ENCODE peak calls at places on chromosomes 11 and 22, in eight cellular contexts. One of them, this sample, is unnamed.

GRCh38 chr22:42156121-42156520 is 25.5 kb upstream of the CYP2D6 start:
- DNase-seq in cardiac muscle cell: no peak
- DNase-seq in IMR-90: no peak
- DNase-seq in left lung: no peak
- DNase-seq in hepatocyte: no peak
- DNase-seq in neural progenitor cell: no peak
- DNase-seq in A549: no peak
- DNase-seq in fibroblast of lung: no peak
- DNase-seq in this sample: no peak

GRCh38 chr11:45045692-45046471 is 95.2 kb upstream of the TP53I11 start:
- DNase-seq in cardiac muscle cell: peak; percentile 79
- DNase-seq in IMR-90: peak; percentile 50
- DNase-seq in left lung: peak; percentile 87
- DNase-seq in hepatocyte: peak; percentile 36
- DNase-seq in neural progenitor cell: no peak
- DNase-seq in A549: peak; percentile 56
- DNase-seq in fibroblast of lung: peak; percentile 48
- DNase-seq in this sample: no peak

GRCh38 chr11:126519653-126520573 is 164.4 kb downstream of the ST3GAL4 start:
- DNase-seq in cardiac muscle cell: no peak
- DNase-seq in IMR-90: no peak
- DNase-seq in left lung: no peak
- DNase-seq in hepatocyte: no peak
- DNase-seq in neural progenitor cell: no peak
- DNase-seq in A549: no peak
- DNase-seq in fibroblast of lung: no peak
- DNase-seq in this sample: no peak

GRCh38 chr11:44766112-44766971 is 39.6 kb downstream of the TSPAN18 start:
- DNase-seq in cardiac muscle cell: peak; percentile 93
- DNase-seq in IMR-90: peak; percentile 93
- DNase-seq in left lung: no peak
- DNase-seq in hepatocyte: peak; percentile 69
- DNase-seq in neural progenitor cell: no peak
- DNase-seq in A549: no peak
- DNase-seq in fibroblast of lung: peak; percentile 93
- DNase-seq in this sample: peak; percentile 79

GRCh38 chr11:109547356-109548027 is 125.5 kb downstream of the C11orf87 start:
- DNase-seq in cardiac muscle cell: peak; percentile 83
- DNase-seq in IMR-90: peak; percentile 56
- DNase-seq in left lung: no peak
- DNase-seq in hepatocyte: no peak
- DNase-seq in neural progenitor cell: no peak
- DNase-seq in A549: no peak
- DNase-seq in fibroblast of lung: peak; percentile 91
- DNase-seq in this sample: peak; percentile 58

GRCh38 chr11:3939211-3939610 is 83.7 kb downstream of the STIM1 start:
- DNase-seq in cardiac muscle cell: peak; percentile 91
- DNase-seq in IMR-90: peak; percentile 95
- DNase-seq in left lung: no peak
- DNase-seq in hepatocyte: no peak
- DNase-seq in neural progenitor cell: no peak
- DNase-seq in A549: no peak
- DNase-seq in fibroblast of lung: peak; percentile 96
- DNase-seq in this sample: no peak

GRCh38 chr11:62193954-62194353 is 3.9 kb downstream of the SCGB1D1 start:
- DNase-seq in cardiac muscle cell: peak; percentile 12
- DNase-seq in IMR-90: no peak
- DNase-seq in left lung: no peak
- DNase-seq in hepatocyte: peak; percentile 35
- DNase-seq in neural progenitor cell: peak; percentile 63
- DNase-seq in A549: no peak
- DNase-seq in fibroblast of lung: no peak
- DNase-seq in this sample: no peak

GRCh38 chr11:32297629-32298028 is 137.7 kb downstream of the WT1 start:
- DNase-seq in cardiac muscle cell: peak; percentile 80
- DNase-seq in IMR-90: peak; percentile 36
- DNase-seq in left lung: no peak
- DNase-seq in hepatocyte: peak; percentile 62
- DNase-seq in neural progenitor cell: peak; percentile 4
- DNase-seq in A549: peak; percentile 44
- DNase-seq in fibroblast of lung: peak; percentile 23
- DNase-seq in this sample: no peak

GRCh38 chr11:43532046-43532445 is 148.5 kb upstream of the HSD17B12 start:
- DNase-seq in cardiac muscle cell: no peak
- DNase-seq in IMR-90: no peak
- DNase-seq in left lung: no peak
- DNase-seq in hepatocyte: no peak
- DNase-seq in neural progenitor cell: no peak
- DNase-seq in A549: no peak
- DNase-seq in fibroblast of lung: no peak
- DNase-seq in this sample: no peak

GRCh38 chr22:30219049-30219448 is 27.5 kb downstream of the LIF start:
- DNase-seq in cardiac muscle cell: no peak
- DNase-seq in IMR-90: no peak
- DNase-seq in left lung: no peak
- DNase-seq in hepatocyte: no peak
- DNase-seq in neural progenitor cell: no peak
- DNase-seq in A549: no peak
- DNase-seq in fibroblast of lung: no peak
- DNase-seq in this sample: no peak

GRCh38 chr22:49232319-49233067 is 595.2 kb downstream of the BRD1 start:
- DNase-seq in cardiac muscle cell: no peak
- DNase-seq in IMR-90: no peak
- DNase-seq in left lung: no peak
- DNase-seq in hepatocyte: no peak
- DNase-seq in neural progenitor cell: peak; percentile 32
- DNase-seq in A549: no peak
- DNase-seq in fibroblast of lung: no peak
- DNase-seq in this sample: no peak

GRCh38 chr11:64852804-64853520 is 8.5 kb upstream of the CDC42BPG start:
- DNase-seq in cardiac muscle cell: no peak
- DNase-seq in IMR-90: no peak
- DNase-seq in left lung: peak; percentile 86
- DNase-seq in hepatocyte: no peak
- DNase-seq in neural progenitor cell: no peak
- DNase-seq in A549: no peak
- DNase-seq in fibroblast of lung: no peak
- DNase-seq in this sample: no peak

GRCh38 chr11:64854534-64855502 is 10.4 kb upstream of the CDC42BPG start:
- DNase-seq in cardiac muscle cell: peak; percentile 87
- DNase-seq in IMR-90: peak; percentile 91
- DNase-seq in left lung: peak; percentile 95
- DNase-seq in hepatocyte: peak; percentile 81
- DNase-seq in neural progenitor cell: no peak
- DNase-seq in A549: peak; percentile 97
- DNase-seq in fibroblast of lung: peak; percentile 93
- DNase-seq in this sample: peak; percentile 75

GRCh38 chr11:64854157-64854533 is 9.7 kb upstream of the CDC42BPG start:
- DNase-seq in cardiac muscle cell: no peak
- DNase-seq in IMR-90: no peak
- DNase-seq in left lung: peak; percentile 74
- DNase-seq in hepatocyte: no peak
- DNase-seq in neural progenitor cell: no peak
- DNase-seq in A549: no peak
- DNase-seq in fibroblast of lung: no peak
- DNase-seq in this sample: no peak

GRCh38 chr11:64851831-64852337 is 7.4 kb upstream of the CDC42BPG start:
- DNase-seq in cardiac muscle cell: no peak
- DNase-seq in IMR-90: no peak
- DNase-seq in left lung: peak; percentile 75
- DNase-seq in hepatocyte: no peak
- DNase-seq in neural progenitor cell: no peak
- DNase-seq in A549: no peak
- DNase-seq in fibroblast of lung: no peak
- DNase-seq in this sample: no peak

DNA sequence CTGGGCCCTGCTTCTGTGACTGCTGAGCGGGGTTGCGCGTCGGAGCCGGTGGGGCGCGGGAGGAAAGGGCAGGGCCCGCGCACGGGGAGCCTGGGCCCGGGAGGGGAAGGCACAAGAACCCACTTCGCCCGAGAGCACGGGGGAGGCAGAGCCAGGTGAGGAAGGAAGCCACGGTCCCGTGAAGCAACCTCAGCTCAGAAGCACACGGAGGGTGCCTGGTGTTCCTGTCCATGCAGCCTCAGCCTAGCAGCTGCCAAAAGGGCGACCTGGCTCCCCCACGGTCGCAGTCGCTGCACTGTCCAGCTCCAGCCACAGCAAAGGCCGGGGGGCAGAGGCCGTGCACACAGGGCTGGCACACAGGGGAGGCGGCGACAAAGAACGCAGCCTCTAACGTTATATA is 9.3 kb upstream of the CDC42BPG start:
- DNase-seq in cardiac muscle cell: no peak
- DNase-seq in IMR-90: no peak
- DNase-seq in left lung: peak; percentile 84
- DNase-seq in hepatocyte: no peak
- DNase-seq in neural progenitor cell: no peak
- DNase-seq in A549: no peak
- DNase-seq in fibroblast of lung: no peak
- DNase-seq in this sample: no peak
- H3K4me3 ChIP-seq in cardiac muscle cell: no peak overlapping the region
- H3K4me3 ChIP-seq in IMR-90: no peak overlapping the region
- H3K4me3 ChIP-seq in left lung: no peak overlapping the region
- H3K4me3 ChIP-seq in hepatocyte: no peak overlapping the region
- H3K4me3 ChIP-seq in neural progenitor cell: no peak overlapping the region
- H3K4me3 ChIP-seq in A549: no peak overlapping the region
- H3K4me3 ChIP-seq in fibroblast of lung: no peak overlapping the region
- H3K4me3 ChIP-seq in this sample: no peak overlapping the region

DNA sequence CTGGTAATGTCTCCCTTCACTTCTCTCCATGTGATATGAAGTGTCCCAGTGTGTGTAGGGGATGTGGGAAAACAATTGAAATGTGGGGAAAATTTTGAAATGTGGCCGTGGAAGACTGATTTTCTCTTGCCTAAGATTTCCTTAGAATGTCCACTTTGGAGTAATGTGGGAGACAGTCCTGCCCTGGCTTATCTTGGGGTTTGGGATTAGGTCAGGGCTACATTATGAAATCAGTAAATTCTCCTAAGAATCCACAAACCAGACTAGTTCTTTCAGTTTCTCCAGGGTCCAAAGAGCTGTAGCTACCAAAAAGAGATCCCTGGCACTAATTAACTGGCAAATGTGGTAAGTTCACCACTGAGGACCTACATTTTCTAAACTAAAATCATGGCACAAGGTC is 22.8 kb downstream of the YPEL4 start:
- DNase-seq in cardiac muscle cell: peak; percentile 62
- DNase-seq in IMR-90: no peak
- DNase-seq in left lung: no peak
- DNase-seq in hepatocyte: no peak
- DNase-seq in neural progenitor cell: no peak
- DNase-seq in A549: no peak
- DNase-seq in fibroblast of lung: no peak
- DNase-seq in this sample: no peak
- TF ChIP-seq CTCF in cardiac muscle cell: no peak
- TF ChIP-seq CTCF in IMR-90: no peak
- TF ChIP-seq CTCF in left lung: no peak
- TF ChIP-seq CTCF in hepatocyte: no peak
- TF ChIP-seq CTCF in neural progenitor cell: no peak
- TF ChIP-seq CTCF in A549: no peak
- TF ChIP-seq CTCF in fibroblast of lung: no peak
- TF ChIP-seq CTCF in this sample: no peak

GRCh38 chr11:85626496-85626895 is 648 bp downstream of the DLG2 start:
- DNase-seq in cardiac muscle cell: no peak
- DNase-seq in IMR-90: no peak
- DNase-seq in left lung: no peak
- DNase-seq in hepatocyte: peak; percentile 10
- DNase-seq in neural progenitor cell: no peak
- DNase-seq in A549: no peak
- DNase-seq in fibroblast of lung: no peak
- DNase-seq in this sample: no peak
- H3K4me3 ChIP-seq in cardiac muscle cell: peak overlapping the region; percentile 65
- H3K4me3 ChIP-seq in IMR-90: no peak overlapping the region
- H3K4me3 ChIP-seq in left lung: peak overlapping the region; percentile 58
- H3K4me3 ChIP-seq in hepatocyte: peak overlapping the region; percentile 66
- H3K4me3 ChIP-seq in neural progenitor cell: peak overlapping the region; percentile 82
- H3K4me3 ChIP-seq in A549: no peak overlapping the region
- H3K4me3 ChIP-seq in fibroblast of lung: peak overlapping the region; percentile 87
- H3K4me3 ChIP-seq in this sample: no peak overlapping the region

GRCh38 chr11:17735823-17736772 is 1.5 kb downstream of the KCNC1 start:
- DNase-seq in cardiac muscle cell: no peak
- DNase-seq in IMR-90: no peak
- DNase-seq in left lung: peak; percentile 72
- DNase-seq in hepatocyte: no peak
- DNase-seq in neural progenitor cell: peak; percentile 63
- DNase-seq in A549: no peak
- DNase-seq in fibroblast of lung: no peak
- DNase-seq in this sample: no peak
- TF ChIP-seq CTCF in cardiac muscle cell: peak; percentile 27
- TF ChIP-seq CTCF in IMR-90: peak; percentile 20
- TF ChIP-seq CTCF in left lung: no peak
- TF ChIP-seq CTCF in hepatocyte: peak; percentile 28
- TF ChIP-seq CTCF in neural progenitor cell: peak; percentile 64
- TF ChIP-seq CTCF in A549: peak; percentile 20
- TF ChIP-seq CTCF in fibroblast of lung: peak; percentile 26
- TF ChIP-seq CTCF in this sample: peak; percentile 40

GRCh38 chr22:39651783-39652058 is 81.2 kb downstream of the CACNA1I start:
- DNase-seq in cardiac muscle cell: peak; percentile 49
- DNase-seq in IMR-90: peak; percentile 10
- DNase-seq in left lung: no peak
- DNase-seq in hepatocyte: no peak
- DNase-seq in neural progenitor cell: no peak
- DNase-seq in A549: no peak
- DNase-seq in fibroblast of lung: no peak
- DNase-seq in this sample: no peak
- H3K4me3 ChIP-seq in cardiac muscle cell: no peak overlapping the region
- H3K4me3 ChIP-seq in IMR-90: no peak overlapping the region
- H3K4me3 ChIP-seq in left lung: no peak overlapping the region
- H3K4me3 ChIP-seq in hepatocyte: no peak overlapping the region
- H3K4me3 ChIP-seq in neural progenitor cell: no peak overlapping the region
- H3K4me3 ChIP-seq in A549: no peak overlapping the region
- H3K4me3 ChIP-seq in fibroblast of lung: no peak overlapping the region
- H3K4me3 ChIP-seq in this sample: no peak overlapping the region

GRCh38 chr11:15104166-15104565 is 10.6 kb upstream of the INSC start:
- DNase-seq in cardiac muscle cell: no peak
- DNase-seq in IMR-90: peak; percentile 40
- DNase-seq in left lung: no peak
- DNase-seq in hepatocyte: no peak
- DNase-seq in neural progenitor cell: no peak
- DNase-seq in A549: no peak
- DNase-seq in fibroblast of lung: no peak
- DNase-seq in this sample: no peak
- TF ChIP-seq CTCF in cardiac muscle cell: no peak
- TF ChIP-seq CTCF in IMR-90: no peak
- TF ChIP-seq CTCF in left lung: no peak
- TF ChIP-seq CTCF in hepatocyte: no peak
- TF ChIP-seq CTCF in neural progenitor cell: no peak
- TF ChIP-seq CTCF in A549: no peak
- TF ChIP-seq CTCF in fibroblast of lung: no peak
- TF ChIP-seq CTCF in this sample: no peak

This sample was measured in retinal pigment epithelial cell.